ENCODE peak calls at places on chromosomes 4 and X, in five cellular contexts. One of them, this sample, is unnamed.
A peak's percentile ranks its signal among the peaks of the same experiment; 100 is the strongest.

GRCh38 chr4:86891785-86892638 is at the start of gene C4orf36:
- DNase-seq in HEK293T: peak; percentile 75
- DNase-seq in AG09309: no peak
- DNase-seq in naive thymus-derived CD4-positive, alpha-beta T cell: peak; percentile 24
- DNase-seq in lower lobe of right lung: peak; percentile 88
- DNase-seq in this sample: no peak

GRCh38 chr4:11409632-11410031 is 19.1 kb downstream of the HS3ST1 start:
- DNase-seq in HEK293T: no peak
- DNase-seq in AG09309: no peak
- DNase-seq in naive thymus-derived CD4-positive, alpha-beta T cell: no peak
- DNase-seq in lower lobe of right lung: no peak
- DNase-seq in this sample: no peak

GRCh38 chr4:182922551-182923284 is 5.5 kb upstream of the DCTD start:
- DNase-seq in HEK293T: no peak
- DNase-seq in AG09309: no peak
- DNase-seq in naive thymus-derived CD4-positive, alpha-beta T cell: no peak
- DNase-seq in lower lobe of right lung: no peak
- DNase-seq in this sample: no peak

GRCh38 chrX:107718156-107718621 is 57.4 kb downstream of the TSC22D3 start:
- DNase-seq in HEK293T: peak; percentile 87
- DNase-seq in AG09309: peak; percentile 41
- DNase-seq in naive thymus-derived CD4-positive, alpha-beta T cell: peak; percentile 76
- DNase-seq in lower lobe of right lung: peak; percentile 66
- DNase-seq in this sample: no peak

GRCh38 chrX:54825716-54826428 is 18.3 kb downstream of the MAGED2 start:
- DNase-seq in HEK293T: no peak
- DNase-seq in AG09309: no peak
- DNase-seq in naive thymus-derived CD4-positive, alpha-beta T cell: peak; percentile 42
- DNase-seq in lower lobe of right lung: no peak
- DNase-seq in this sample: no peak

GRCh38 chrX:108473979-108474378 is 34.3 kb downstream of the COL4A5 start:
- DNase-seq in HEK293T: no peak
- DNase-seq in AG09309: no peak
- DNase-seq in naive thymus-derived CD4-positive, alpha-beta T cell: no peak
- DNase-seq in lower lobe of right lung: no peak
- DNase-seq in this sample: no peak

GRCh38 chrX:15761564-15762191 is 23.6 kb downstream of the CA5B start:
- DNase-seq in HEK293T: peak; percentile 43
- DNase-seq in AG09309: no peak
- DNase-seq in naive thymus-derived CD4-positive, alpha-beta T cell: peak; percentile 54
- DNase-seq in lower lobe of right lung: no peak
- DNase-seq in this sample: no peak

GRCh38 chrX:79161655-79162054 is 17.2 kb downstream of the GPR174 start:
- DNase-seq in HEK293T: no peak
- DNase-seq in AG09309: no peak
- DNase-seq in naive thymus-derived CD4-positive, alpha-beta T cell: peak; percentile 83
- DNase-seq in lower lobe of right lung: no peak
- DNase-seq in this sample: no peak

GRCh38 chr4:107153956-107154355 is 117.8 kb upstream of the DKK2 start:
- DNase-seq in HEK293T: no peak
- DNase-seq in AG09309: no peak
- DNase-seq in naive thymus-derived CD4-positive, alpha-beta T cell: no peak
- DNase-seq in lower lobe of right lung: no peak
- DNase-seq in this sample: no peak

GRCh38 chr4:18931643-18932373 is 910.3 kb upstream of the LCORL start:
- DNase-seq in HEK293T: no peak
- DNase-seq in AG09309: no peak
- DNase-seq in naive thymus-derived CD4-positive, alpha-beta T cell: no peak
- DNase-seq in lower lobe of right lung: no peak
- DNase-seq in this sample: no peak

GRCh38 chr4:153188966-153189801 is 15.1 kb upstream of the TRIM2 start:
- DNase-seq in HEK293T: no peak
- DNase-seq in AG09309: no peak
- DNase-seq in naive thymus-derived CD4-positive, alpha-beta T cell: no peak
- DNase-seq in lower lobe of right lung: no peak
- DNase-seq in this sample: no peak

GRCh38 chr4:87659247-87659931 is 9.3 kb downstream of the DMP1 start:
- DNase-seq in HEK293T: no peak
- DNase-seq in AG09309: no peak
- DNase-seq in naive thymus-derived CD4-positive, alpha-beta T cell: no peak
- DNase-seq in lower lobe of right lung: no peak
- DNase-seq in this sample: no peak

GRCh38 chrX:66163447-66163846 is 600 bp upstream of the HEPH start:
- DNase-seq in HEK293T: no peak
- DNase-seq in AG09309: no peak
- DNase-seq in naive thymus-derived CD4-positive, alpha-beta T cell: no peak
- DNase-seq in lower lobe of right lung: no peak
- DNase-seq in this sample: no peak

GRCh38 chr4:71639380-71639779 is 144.5 kb downstream of the GC start:
- DNase-seq in HEK293T: no peak
- DNase-seq in AG09309: no peak
- DNase-seq in naive thymus-derived CD4-positive, alpha-beta T cell: no peak
- DNase-seq in lower lobe of right lung: no peak
- DNase-seq in this sample: no peak

GRCh38 chr4:54224960-54225670 is 4.0 kb upstream of the PDGFRA start:
- DNase-seq in HEK293T: no peak
- DNase-seq in AG09309: no peak
- DNase-seq in naive thymus-derived CD4-positive, alpha-beta T cell: no peak
- DNase-seq in lower lobe of right lung: no peak
- DNase-seq in this sample: no peak

GRCh38 chr4:54659213-54660144 is 1.7 kb downstream of the KIT start:
- DNase-seq in HEK293T: no peak
- DNase-seq in AG09309: no peak
- DNase-seq in naive thymus-derived CD4-positive, alpha-beta T cell: no peak
- DNase-seq in lower lobe of right lung: no peak
- DNase-seq in this sample: no peak

GRCh38 chr4:791866-792630 is 33.9 kb downstream of the CPLX1 start:
- DNase-seq in HEK293T: no peak
- DNase-seq in AG09309: no peak
- DNase-seq in naive thymus-derived CD4-positive, alpha-beta T cell: peak; percentile 46
- DNase-seq in lower lobe of right lung: peak; percentile 60
- DNase-seq in this sample: no peak

GRCh38 chrX:19579485-19579884 is 64.2 kb upstream of the MAP3K15 start:
- DNase-seq in HEK293T: no peak
- DNase-seq in AG09309: peak; percentile 13
- DNase-seq in naive thymus-derived CD4-positive, alpha-beta T cell: no peak
- DNase-seq in lower lobe of right lung: no peak
- DNase-seq in this sample: no peak

GRCh38 chrX:18994713-18995112 is 10.8 kb upstream of the PHKA2 start:
- DNase-seq in HEK293T: no peak
- DNase-seq in AG09309: peak; percentile 60
- DNase-seq in naive thymus-derived CD4-positive, alpha-beta T cell: no peak
- DNase-seq in lower lobe of right lung: no peak
- DNase-seq in this sample: no peak

GRCh38 chr4:47668810-47669408 is 169.0 kb downstream of the CORIN start:
- DNase-seq in HEK293T: peak; percentile 26
- DNase-seq in AG09309: peak; percentile 21
- DNase-seq in naive thymus-derived CD4-positive, alpha-beta T cell: peak; percentile 40
- DNase-seq in lower lobe of right lung: no peak
- DNase-seq in this sample: no peak

GRCh38 chr4:9875516-9875915 is 94.1 kb downstream of the DRD5 start:
- DNase-seq in HEK293T: no peak
- DNase-seq in AG09309: no peak
- DNase-seq in naive thymus-derived CD4-positive, alpha-beta T cell: no peak
- DNase-seq in lower lobe of right lung: no peak
- DNase-seq in this sample: no peak

GRCh38 chrX:143854006-143854405 is 29.9 kb upstream of the UBE2NL start:
- DNase-seq in HEK293T: no peak
- DNase-seq in AG09309: no peak
- DNase-seq in naive thymus-derived CD4-positive, alpha-beta T cell: no peak
- DNase-seq in lower lobe of right lung: no peak
- DNase-seq in this sample: no peak

GRCh38 chr4:36189511-36190226 is 54.6 kb downstream of the ARAP2 start:
- DNase-seq in HEK293T: no peak
- DNase-seq in AG09309: no peak
- DNase-seq in naive thymus-derived CD4-positive, alpha-beta T cell: no peak
- DNase-seq in lower lobe of right lung: no peak
- DNase-seq in this sample: no peak

GRCh38 chr4:134753390-134753789 is 551.8 kb upstream of the PABPC4L start:
- DNase-seq in HEK293T: no peak
- DNase-seq in AG09309: no peak
- DNase-seq in naive thymus-derived CD4-positive, alpha-beta T cell: no peak
- DNase-seq in lower lobe of right lung: no peak
- DNase-seq in this sample: no peak

GRCh38 chr4:26140150-26140898 is 180.5 kb upstream of the RBPJ start:
- DNase-seq in HEK293T: no peak
- DNase-seq in AG09309: peak; percentile 47
- DNase-seq in naive thymus-derived CD4-positive, alpha-beta T cell: no peak
- DNase-seq in lower lobe of right lung: no peak
- DNase-seq in this sample: no peak

GRCh38 chr4:38310446-38311043 is 350.3 kb downstream of the PTTG2 start:
- DNase-seq in HEK293T: no peak
- DNase-seq in AG09309: no peak
- DNase-seq in naive thymus-derived CD4-positive, alpha-beta T cell: peak; percentile 84
- DNase-seq in lower lobe of right lung: no peak
- DNase-seq in this sample: no peak

GRCh38 chr4:61202100-61202637 is 2.0 kb downstream of the ADGRL3 start:
- DNase-seq in HEK293T: peak; percentile 22
- DNase-seq in AG09309: no peak
- DNase-seq in naive thymus-derived CD4-positive, alpha-beta T cell: no peak
- DNase-seq in lower lobe of right lung: peak; percentile 38
- DNase-seq in this sample: no peak

GRCh38 chr4:2251795-2252529 is 9.9 kb downstream of the MXD4 start:
- DNase-seq in HEK293T: no peak
- DNase-seq in AG09309: no peak
- DNase-seq in naive thymus-derived CD4-positive, alpha-beta T cell: no peak
- DNase-seq in lower lobe of right lung: peak; percentile 30
- DNase-seq in this sample: no peak

GRCh38 chrX:55668084-55668483 is 44.9 kb downstream of the FOXR2 start:
- DNase-seq in HEK293T: no peak
- DNase-seq in AG09309: no peak
- DNase-seq in naive thymus-derived CD4-positive, alpha-beta T cell: no peak
- DNase-seq in lower lobe of right lung: no peak
- DNase-seq in this sample: no peak

GRCh38 chr4:77821775-77822174 is 2.6 kb upstream of the CNOT6L start:
- DNase-seq in HEK293T: no peak
- DNase-seq in AG09309: no peak
- DNase-seq in naive thymus-derived CD4-positive, alpha-beta T cell: peak; percentile 73
- DNase-seq in lower lobe of right lung: no peak
- DNase-seq in this sample: no peak

This sample was measured in glomerular endothelial cell.